ENCODE peak calls at places on chromosomes 7 and 10, in five cellular contexts. A is activated effector memory CD4-positive, alpha-beta T cell treated with anti-CD3 and anti-CD28 coated beads, Interleukin-2, amount 50 U/mL, for 16 hours; L is sigmoid colon; J is epithelial cell of esophagus; X is HEK293T. V is an unnamed sample.

GRCh38 chr10:127198307-127198706 is 1.9 kb upstream of the INSYN2A start:
- DNase-seq in A (no peak), X (no peak), J (no peak), L (no peak), V (no peak)

GRCh38 chr10:9734218-9734617 is 1283.5 kb upstream of the CELF2 start:
- DNase-seq in J (no peak), L (no peak), A (no peak), X (no peak), V (no peak)

GRCh38 chr10:24416248-24416647 is 207.3 kb downstream of the KIAA1217 start:
- DNase-seq in A (no peak), X (no peak), L (peak; percentile 75), J (no peak), V (no peak)

GRCh38 chr10:96714031-96714590 is 6.2 kb downstream of the PIK3AP1 start:
- DNase-seq in X (no peak), L (no peak), A (no peak), J (peak; percentile 52), V (no peak)

GRCh38 chr7:96649981-96650380 is 59.7 kb downstream of the SEM1 start:
- DNase-seq in X (no peak), A (no peak), L (no peak), J (peak; percentile 1), V (no peak)

GRCh38 chr10:93616844-93617360 is 4.6 kb downstream of the PDE6C start:
- DNase-seq in X (no peak), J (no peak), L (no peak), A (no peak), V (no peak)

GRCh38 chr7:76392531-76393115 is 16.9 kb downstream of the SSC4D start:
- DNase-seq in X (no peak), L (no peak), J (no peak), A (no peak), V (no peak)

GRCh38 chr7:97555845-97556431 is 175.9 kb upstream of the TAC1 start:
- DNase-seq in X (no peak), J (peak; percentile 23), L (no peak), A (no peak), V (no peak)

GRCh38 chr7:95004618-95005282 is 97.4 kb downstream of the PPP1R9A start:
- DNase-seq in A (no peak), X (no peak), L (no peak), J (no peak), V (no peak)

GRCh38 chr10:97434055-97434454 is 8.1 kb downstream of the PGAM1 start:
- DNase-seq in J (peak; percentile 22), X (no peak), A (no peak), L (no peak), V (no peak)

GRCh38 chr10:33901166-33901565 is 566.7 kb upstream of the NRP1 start:
- DNase-seq in A (no peak), X (no peak), L (no peak), J (peak; percentile 84), V (no peak)

GRCh38 chr10:34918896-34919295 is 103.8 kb upstream of the PARD3 start:
- DNase-seq in A (no peak), X (no peak), L (no peak), J (no peak), V (no peak)

GRCh38 chr7:28672397-28672797 is 260.1 kb downstream of the CREB5 start:
- DNase-seq in X (no peak), A (no peak), L (no peak), J (no peak), V (no peak)

GRCh38 chr10:106980711-106981460 is 183.6 kb downstream of the SORCS1 start:
- DNase-seq in L (no peak), A (no peak), X (peak; percentile 54), J (no peak), V (no peak)

V was measured in central memory CD8-positive, alpha-beta T cell.